ENCODE peak calls at places on chromosomes 6 and 20, in seven cellular contexts. R is HepG2, I is DND-41, H is PC-9, O is breast epithelium, J is esophagus squamous epithelium, P is ovary. A is an unnamed sample.

GRCh38 chr6:169977434-169978265 is 226.2 kb downstream of the ERMARD start:
- DNase-seq in R (no peak), I (no peak), H (no peak), O (no peak), J (no peak), P (no peak), A (no peak)

GRCh38 chr6:110039996-110040383 is 61.9 kb downstream of the GPR6 start:
- DNase-seq in R (no peak), I (peak), H (no peak), O (no peak), J (no peak), P (no peak), A (peak)

GRCh38 chr6:109743739-109744138 is 52.6 kb downstream of the FIG4 start:
- DNase-seq in R (no peak), I (no peak), H (peak), O (no peak), J (no peak), P (no peak), A (no peak)

GRCh38 chr20:50026746-50027575 is 44.2 kb downstream of the SNAI1 start:
- DNase-seq in R (no peak), I (no peak), H (no peak), O (no peak), J (no peak), P (no peak), A (no peak)

GRCh38 chr6:6969761-6970223 is 138.0 kb upstream of the RREB1 start:
- DNase-seq in R (peak), I (no peak), H (peak), O (no peak), J (no peak), P (no peak), A (no peak)

GRCh38 chr6:56440551-56440981 is 193.2 kb upstream of the COL21A1 start:
- DNase-seq in R (no peak), I (no peak), H (no peak), O (no peak), J (no peak), P (no peak), A (no peak)

GRCh38 chr6:125444234-125444949 is 142.6 kb upstream of the HDDC2 start:
- DNase-seq in R (no peak), I (no peak), H (no peak), O (no peak), J (no peak), P (peak), A (no peak)

GRCh38 chr20:8589956-8590355 is 457.9 kb downstream of the PLCB1 start:
- DNase-seq in R (no peak), I (no peak), H (no peak), O (no peak), J (no peak), P (no peak), A (no peak)

GRCh38 chr20:54067606-54068174 is 2.7 kb downstream of the BCAS1 start:
- DNase-seq in R (peak), I (no peak), H (peak), O (peak), J (no peak), P (no peak), A (no peak)

GRCh38 chr6:168088161-168089106 is 9.4 kb upstream of the FRMD1 start:
- DNase-seq in R (peak), I (no peak), H (no peak), O (peak), J (no peak), P (peak), A (no peak)

GRCh38 chr6:45663181-45664180 is 285.7 kb upstream of the SUPT3H start:
- DNase-seq in R (no peak), I (no peak), H (no peak), O (no peak), J (no peak), P (peak), A (peak)

GRCh38 chr20:51801220-51801991 is 915 bp downstream of the SALL4 start:
- DNase-seq in R (no peak), I (no peak), H (no peak), O (no peak), J (no peak), P (no peak), A (no peak)

GRCh38 chr20:57652865-57653545 is 32.8 kb upstream of the ZBP1 start:
- DNase-seq in R (no peak), I (peak), H (no peak), O (no peak), J (no peak), P (no peak), A (peak)

GRCh38 chr6:3359091-3359752 is 97.6 kb downstream of the SLC22A23 start:
- DNase-seq in R (no peak), I (no peak), H (no peak), O (no peak), J (no peak), P (no peak), A (no peak)

GRCh38 chr6:109441069-109441816 is 719 bp downstream of the SMPD2 start:
- DNase-seq in R (peak), I (peak), H (peak), O (peak), J (no peak), P (peak), A (peak)

GRCh38 chr20:24622856-24623255 is 153.4 kb downstream of the SYNDIG1 start:
- DNase-seq in R (no peak), I (no peak), H (no peak), O (no peak), J (no peak), P (no peak), A (no peak)

GRCh38 chr6:157148391-157149323 is 174.7 kb downstream of the TMEM242 start:
- DNase-seq in R (no peak), I (no peak), H (peak), O (peak), J (no peak), P (peak), A (no peak)

GRCh38 chr20:34680586-34680985 is 3.7 kb upstream of the PIGU start:
- DNase-seq in R (no peak), I (no peak), H (peak), O (no peak), J (no peak), P (no peak), A (no peak)

GRCh38 chr20:37163832-37164554 is 15.1 kb upstream of the RPN2 start:
- DNase-seq in R (no peak), I (no peak), H (no peak), O (no peak), J (no peak), P (no peak), A (no peak)

GRCh38 chr6:126198581-126198980 is 141.3 kb upstream of the CENPW start:
- DNase-seq in R (no peak), I (no peak), H (no peak), O (no peak), J (no peak), P (no peak), A (no peak)

GRCh38 chr20:33444797-33445560 is 1.4 kb upstream of the SNTA1 start:
- DNase-seq in R (peak), I (peak), H (no peak), O (no peak), J (no peak), P (no peak), A (peak)

GRCh38 chr20:23159256-23159922 is 73.3 kb upstream of the CD93 start:
- DNase-seq in R (no peak), I (peak), H (no peak), O (no peak), J (no peak), P (no peak), A (no peak)
- H3K27ac ChIP-seq in R (no peak), I (peak), H (peak), O (peak), J (peak), P (no peak), A (no peak)

GRCh38 chr6:147972436-147972835 is 370.2 kb upstream of the SASH1 start:
- DNase-seq in R (no peak), I (no peak), H (no peak), O (no peak), J (no peak), P (no peak), A (no peak)

GRCh38 chr6:147973806-147974205 is 368.8 kb upstream of the SASH1 start:
- DNase-seq in R (no peak), I (no peak), H (no peak), O (no peak), J (no peak), P (no peak), A (no peak)

GRCh38 chr6:147974376-147974775 is 368.3 kb upstream of the SASH1 start:
- DNase-seq in R (peak), I (no peak), H (peak), O (no peak), J (no peak), P (no peak), A (no peak)

GRCh38 chr6:147970970-147971369 is 371.7 kb upstream of the SASH1 start:
- DNase-seq in R (peak), I (no peak), H (no peak), O (no peak), J (no peak), P (no peak), A (no peak)
- TF ChIP-seq CTCF in R (peak), I (peak), H (no peak), O (no peak), J (no peak), P (no peak), A (no peak)

DNA sequence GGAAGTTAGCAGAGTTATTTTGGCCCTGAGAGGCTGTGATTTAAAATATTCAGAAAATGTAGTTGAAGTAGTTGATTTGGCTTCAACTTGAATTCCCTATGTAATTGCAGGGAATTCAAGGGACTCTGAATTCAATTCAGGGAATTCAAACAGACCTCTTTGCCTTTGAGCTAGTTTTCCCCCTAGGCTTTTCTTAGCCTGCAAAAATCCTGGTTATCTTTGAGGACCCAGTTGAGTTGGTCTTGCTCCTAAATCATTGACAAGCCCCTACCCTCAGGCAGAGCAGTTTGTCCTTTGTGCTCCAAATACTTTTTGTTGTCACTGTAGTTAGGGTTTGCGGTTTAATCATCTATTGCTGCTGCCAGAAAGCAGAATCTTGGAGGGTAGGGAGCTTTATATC is 20.4 kb downstream of the GCNT2 start:
- DNase-seq in R (no peak), I (no peak), H (no peak), O (no peak), J (no peak), P (no peak), A (no peak)
- H3K27ac ChIP-seq in R (no peak), I (no peak), H (no peak), O (no peak), J (no peak), P (no peak), A (no peak)

DNA sequence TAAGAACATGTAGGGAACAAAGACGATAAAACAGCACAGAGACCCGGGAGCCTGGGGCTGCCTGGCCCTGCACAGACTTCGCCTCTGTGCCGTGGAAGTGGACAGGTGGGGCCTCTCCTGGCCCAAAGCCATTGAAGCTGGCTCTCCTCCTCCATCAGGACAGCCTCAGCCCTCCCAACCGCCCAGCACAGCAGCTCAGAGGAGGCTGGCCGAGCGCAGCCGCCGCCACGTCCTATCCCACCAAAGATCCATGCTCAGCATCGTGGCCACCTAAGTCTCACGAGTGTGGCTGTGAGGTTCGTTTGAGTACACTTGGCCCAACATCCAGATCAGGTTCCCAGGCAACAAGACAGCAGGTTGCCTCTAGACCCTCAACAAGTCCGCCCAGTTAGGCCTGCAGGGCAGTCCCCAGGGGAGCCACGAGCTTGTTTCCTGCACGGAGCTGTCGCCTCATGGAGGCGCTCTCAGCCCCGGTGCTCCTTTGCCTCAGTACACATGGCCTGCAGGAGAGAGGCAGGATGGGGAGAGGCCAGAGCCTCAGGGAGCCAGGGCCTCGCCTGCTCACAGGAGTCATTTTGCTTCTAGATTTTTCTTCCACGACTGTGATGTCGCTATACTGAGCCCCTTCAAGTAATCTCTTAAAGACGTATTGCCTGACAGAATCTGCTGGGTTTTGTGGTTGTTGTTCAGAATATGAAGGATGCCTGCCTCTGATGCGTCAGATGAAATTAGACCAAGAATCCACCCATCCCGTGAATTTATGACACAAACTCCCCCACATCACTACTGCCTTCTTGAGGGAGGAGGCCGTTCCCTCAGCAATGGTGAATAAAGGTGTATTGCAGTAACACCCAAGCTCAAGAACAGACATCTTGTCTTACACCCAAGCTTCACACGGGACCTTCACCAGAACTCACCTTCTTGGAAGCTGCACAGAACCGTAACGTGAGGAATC is 102.7 kb downstream of the RNASET2 start:
- DNase-seq in R (no peak), I (no peak), H (no peak), O (no peak), J (no peak), P (no peak), A (no peak)
- TF ChIP-seq CTCF in R (no peak), I (no peak), H (no peak), O (no peak), J (no peak), P (no peak), A (no peak)

A was measured in CD8-positive, alpha-beta T cell.